ENCODE peak calls at places on chromosome 17, in five cellular contexts. One of them, this sample, is unnamed.

GRCh38 chr17:47896672-47897490 is 845 bp downstream of the SP2 start:
- DNase-seq in naive B cell: no peak
- DNase-seq in fibroblast of lung: peak; percentile 20
- DNase-seq in activated naive CD4-positive, alpha-beta T cell treated with anti-CD3 and anti-CD28 coated beads, Interleukin-2, amount 10 ng/mL, durations not matched to agents 7 days and 5 days: no peak
- DNase-seq in stimulated activated CD8-positive, alpha-beta memory T cell treated with anti-CD3 and anti-CD28 coated beads, Interleukin-7, amount 100 ng/mL, for 24 hours: no peak
- DNase-seq in this sample: no peak

GRCh38 chr17:78673395-78673794 is 96.2 kb upstream of the DNAH17 start:
- DNase-seq in naive B cell: no peak
- DNase-seq in fibroblast of lung: no peak
- DNase-seq in activated naive CD4-positive, alpha-beta T cell treated with anti-CD3 and anti-CD28 coated beads, Interleukin-2, amount 10 ng/mL, durations not matched to agents 7 days and 5 days: no peak
- DNase-seq in stimulated activated CD8-positive, alpha-beta memory T cell treated with anti-CD3 and anti-CD28 coated beads, Interleukin-7, amount 100 ng/mL, for 24 hours: no peak
- DNase-seq in this sample: no peak

GRCh38 chr17:59406278-59406677 is 74.8 kb downstream of the YPEL2 start:
- DNase-seq in naive B cell: no peak
- DNase-seq in fibroblast of lung: no peak
- DNase-seq in activated naive CD4-positive, alpha-beta T cell treated with anti-CD3 and anti-CD28 coated beads, Interleukin-2, amount 10 ng/mL, durations not matched to agents 7 days and 5 days: no peak
- DNase-seq in stimulated activated CD8-positive, alpha-beta memory T cell treated with anti-CD3 and anti-CD28 coated beads, Interleukin-7, amount 100 ng/mL, for 24 hours: no peak
- DNase-seq in this sample: no peak

GRCh38 chr17:64345691-64346376 is 44.8 kb downstream of the PECAM1 start:
- DNase-seq in naive B cell: no peak
- DNase-seq in fibroblast of lung: no peak
- DNase-seq in activated naive CD4-positive, alpha-beta T cell treated with anti-CD3 and anti-CD28 coated beads, Interleukin-2, amount 10 ng/mL, durations not matched to agents 7 days and 5 days: no peak
- DNase-seq in stimulated activated CD8-positive, alpha-beta memory T cell treated with anti-CD3 and anti-CD28 coated beads, Interleukin-7, amount 100 ng/mL, for 24 hours: no peak
- DNase-seq in this sample: no peak

GRCh38 chr17:50953831-50954601 is 87.9 kb upstream of the TOB1 start:
- DNase-seq in naive B cell: no peak
- DNase-seq in fibroblast of lung: peak; percentile 83
- DNase-seq in activated naive CD4-positive, alpha-beta T cell treated with anti-CD3 and anti-CD28 coated beads, Interleukin-2, amount 10 ng/mL, durations not matched to agents 7 days and 5 days: no peak
- DNase-seq in stimulated activated CD8-positive, alpha-beta memory T cell treated with anti-CD3 and anti-CD28 coated beads, Interleukin-7, amount 100 ng/mL, for 24 hours: no peak
- DNase-seq in this sample: peak; percentile 44

GRCh38 chr17:29205047-29205446 is 24.8 kb upstream of the MYO18A start:
- DNase-seq in naive B cell: no peak
- DNase-seq in fibroblast of lung: no peak
- DNase-seq in activated naive CD4-positive, alpha-beta T cell treated with anti-CD3 and anti-CD28 coated beads, Interleukin-2, amount 10 ng/mL, durations not matched to agents 7 days and 5 days: no peak
- DNase-seq in stimulated activated CD8-positive, alpha-beta memory T cell treated with anti-CD3 and anti-CD28 coated beads, Interleukin-7, amount 100 ng/mL, for 24 hours: no peak
- DNase-seq in this sample: no peak

GRCh38 chr17:750431-751037 is 1.5 kb downstream of the GEMIN4 start:
- DNase-seq in naive B cell: no peak
- DNase-seq in fibroblast of lung: no peak
- DNase-seq in activated naive CD4-positive, alpha-beta T cell treated with anti-CD3 and anti-CD28 coated beads, Interleukin-2, amount 10 ng/mL, durations not matched to agents 7 days and 5 days: no peak
- DNase-seq in stimulated activated CD8-positive, alpha-beta memory T cell treated with anti-CD3 and anti-CD28 coated beads, Interleukin-7, amount 100 ng/mL, for 24 hours: no peak
- DNase-seq in this sample: no peak

GRCh38 chr17:8941520-8941919 is 24.0 kb downstream of the PIK3R5 start:
- DNase-seq in naive B cell: peak; percentile 40
- DNase-seq in fibroblast of lung: no peak
- DNase-seq in activated naive CD4-positive, alpha-beta T cell treated with anti-CD3 and anti-CD28 coated beads, Interleukin-2, amount 10 ng/mL, durations not matched to agents 7 days and 5 days: peak; percentile 85
- DNase-seq in stimulated activated CD8-positive, alpha-beta memory T cell treated with anti-CD3 and anti-CD28 coated beads, Interleukin-7, amount 100 ng/mL, for 24 hours: no peak
- DNase-seq in this sample: peak; percentile 85

GRCh38 chr17:40540448-40540847 is 24.8 kb downstream of the CCR7 start:
- DNase-seq in naive B cell: no peak
- DNase-seq in fibroblast of lung: no peak
- DNase-seq in activated naive CD4-positive, alpha-beta T cell treated with anti-CD3 and anti-CD28 coated beads, Interleukin-2, amount 10 ng/mL, durations not matched to agents 7 days and 5 days: peak; percentile 67
- DNase-seq in stimulated activated CD8-positive, alpha-beta memory T cell treated with anti-CD3 and anti-CD28 coated beads, Interleukin-7, amount 100 ng/mL, for 24 hours: no peak
- DNase-seq in this sample: no peak

GRCh38 chr17:2883544-2884203 is 87.4 kb downstream of the RAP1GAP2 start:
- DNase-seq in naive B cell: no peak
- DNase-seq in fibroblast of lung: peak; percentile 59
- DNase-seq in activated naive CD4-positive, alpha-beta T cell treated with anti-CD3 and anti-CD28 coated beads, Interleukin-2, amount 10 ng/mL, durations not matched to agents 7 days and 5 days: no peak
- DNase-seq in stimulated activated CD8-positive, alpha-beta memory T cell treated with anti-CD3 and anti-CD28 coated beads, Interleukin-7, amount 100 ng/mL, for 24 hours: no peak
- DNase-seq in this sample: no peak

GRCh38 chr17:72297326-72298115 is 176.7 kb downstream of the SOX9 start:
- DNase-seq in naive B cell: no peak
- DNase-seq in fibroblast of lung: peak; percentile 65
- DNase-seq in activated naive CD4-positive, alpha-beta T cell treated with anti-CD3 and anti-CD28 coated beads, Interleukin-2, amount 10 ng/mL, durations not matched to agents 7 days and 5 days: no peak
- DNase-seq in stimulated activated CD8-positive, alpha-beta memory T cell treated with anti-CD3 and anti-CD28 coated beads, Interleukin-7, amount 100 ng/mL, for 24 hours: no peak
- DNase-seq in this sample: no peak

GRCh38 chr17:41617136-41617535 is 4.6 kb upstream of the KRT16 start:
- DNase-seq in naive B cell: no peak
- DNase-seq in fibroblast of lung: no peak
- DNase-seq in activated naive CD4-positive, alpha-beta T cell treated with anti-CD3 and anti-CD28 coated beads, Interleukin-2, amount 10 ng/mL, durations not matched to agents 7 days and 5 days: no peak
- DNase-seq in stimulated activated CD8-positive, alpha-beta memory T cell treated with anti-CD3 and anti-CD28 coated beads, Interleukin-7, amount 100 ng/mL, for 24 hours: no peak
- DNase-seq in this sample: no peak

GRCh38 chr17:58484600-58484999 is 3.6 kb downstream of the HSF5 start:
- DNase-seq in naive B cell: no peak
- DNase-seq in fibroblast of lung: no peak
- DNase-seq in activated naive CD4-positive, alpha-beta T cell treated with anti-CD3 and anti-CD28 coated beads, Interleukin-2, amount 10 ng/mL, durations not matched to agents 7 days and 5 days: no peak
- DNase-seq in stimulated activated CD8-positive, alpha-beta memory T cell treated with anti-CD3 and anti-CD28 coated beads, Interleukin-7, amount 100 ng/mL, for 24 hours: no peak
- DNase-seq in this sample: no peak

GRCh38 chr17:66493283-66494019 is 191.0 kb downstream of the PRKCA start:
- DNase-seq in naive B cell: no peak
- DNase-seq in fibroblast of lung: peak; percentile 71
- DNase-seq in activated naive CD4-positive, alpha-beta T cell treated with anti-CD3 and anti-CD28 coated beads, Interleukin-2, amount 10 ng/mL, durations not matched to agents 7 days and 5 days: no peak
- DNase-seq in stimulated activated CD8-positive, alpha-beta memory T cell treated with anti-CD3 and anti-CD28 coated beads, Interleukin-7, amount 100 ng/mL, for 24 hours: no peak
- DNase-seq in this sample: no peak

This sample was measured in GM06990.